ENCODE peak calls at places on chromosomes 7 and 10, in eight cellular contexts. T is BJ, E is transverse colon, L is Panc1, S is PC-9, P is adrenal gland, J is neural progenitor cell, I is pancreas. D is an unnamed sample.

GRCh38 chr7:152733286-152733934 is 26.1 kb upstream of the ACTR3B start:
- DNase-seq in T (no peak), E (no peak), L (no peak), S (no peak), P (no peak), J (peak; percentile 15), I (no peak), D (no peak)

GRCh38 chr7:93778384-93778783 is 112.2 kb downstream of the TFPI2 start:
- DNase-seq in T (no peak), E (no peak), L (no peak), S (no peak), P (no peak), J (no peak), I (no peak), D (no peak)

GRCh38 chr10:124231188-124232135 is 138.1 kb upstream of the CHST15 start:
- DNase-seq in T (no peak), E (no peak), L (no peak), S (no peak), P (no peak), J (no peak), I (no peak), D (no peak)

GRCh38 chr10:99598011-99598410 is 22.2 kb downstream of the SLC25A28 start:
- DNase-seq in T (no peak), E (no peak), L (no peak), S (no peak), P (no peak), J (no peak), I (no peak), D (no peak)

GRCh38 chr10:88238515-88238914 is 344.6 kb downstream of the RNLS start:
- DNase-seq in T (no peak), E (no peak), L (no peak), S (no peak), P (no peak), J (no peak), I (no peak), D (no peak)

GRCh38 chr7:113199841-113200240 is 81.5 kb upstream of the SMIM30 start:
- DNase-seq in T (no peak), E (no peak), L (no peak), S (no peak), P (no peak), J (no peak), I (no peak), D (no peak)

GRCh38 chr10:124557648-124558338 is 96.2 kb downstream of the LHPP start:
- DNase-seq in T (no peak), E (no peak), L (no peak), S (no peak), P (no peak), J (no peak), I (peak; percentile 55), D (no peak)

GRCh38 chr10:115720121-115720520 is 552.9 kb downstream of the GFRA1 start:
- DNase-seq in T (no peak), E (no peak), L (no peak), S (no peak), P (no peak), J (no peak), I (no peak), D (no peak)

GRCh38 chr7:23691320-23691719 is 11.3 kb downstream of the FAM221A start:
- DNase-seq in T (no peak), E (no peak), L (no peak), S (peak; percentile 87), P (no peak), J (no peak), I (no peak), D (no peak)

GRCh38 chr7:39971924-39972323 is 21.9 kb downstream of the CDK13 start:
- DNase-seq in T (no peak), E (no peak), L (no peak), S (no peak), P (no peak), J (no peak), I (no peak), D (no peak)

GRCh38 chr7:92513167-92513902 is 15.0 kb downstream of the PEX1 start:
- DNase-seq in T (no peak), E (no peak), L (no peak), S (no peak), P (no peak), J (no peak), I (no peak), D (no peak)

GRCh38 chr10:71278691-71279588 is 40.1 kb upstream of the SLC29A3 start:
- DNase-seq in T (no peak), E (no peak), L (no peak), S (no peak), P (no peak), J (no peak), I (peak; percentile 54), D (no peak)

GRCh38 chr7:30278386-30278785 is 6.0 kb upstream of the ZNRF2 start:
- DNase-seq in T (no peak), E (no peak), L (no peak), S (no peak), P (no peak), J (no peak), I (no peak), D (no peak)

DNA sequence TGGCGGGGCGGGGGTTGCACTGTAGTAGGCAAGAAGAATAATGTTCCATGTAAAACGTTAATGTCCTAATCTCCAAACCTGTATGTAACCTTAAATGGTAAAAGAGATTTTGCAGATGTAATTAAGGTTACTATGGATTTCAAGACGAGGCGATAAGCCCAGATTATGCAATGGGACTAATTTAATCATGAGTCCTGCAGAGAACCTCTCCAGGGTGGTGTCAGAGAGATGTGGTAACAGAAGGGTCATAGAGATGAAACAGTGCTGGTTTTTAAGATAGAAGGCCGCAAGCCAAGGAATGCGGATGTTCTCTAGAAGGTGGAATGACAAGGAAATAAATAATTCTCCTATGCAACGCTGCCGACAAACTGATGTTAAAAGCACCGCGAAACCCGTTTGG is 57.1 kb downstream of the UBE3C start:
- DNase-seq in T (no peak), E (no peak), L (no peak), S (no peak), P (no peak), J (no peak), I (no peak), D (no peak)
- H3K36me3 ChIP-seq in T (peaks cover 7% of the 10 kb centered on the region), E (peaks cover 35% of the 10 kb centered on the region), L (peaks cover 20% of the 10 kb centered on the region), S (peaks cover 47% of the 10 kb centered on the region), P (no peaks in the 10 kb centered on the region), J (peaks cover 3% of the 10 kb centered on the region), I (peaks cover 15% of the 10 kb centered on the region), D (no peaks in the 10 kb centered on the region)

GRCh38 chr10:75295901-75296441 is 60.2 kb upstream of the COMTD1 start:
- DNase-seq in T (no peak), E (no peak), L (no peak), S (no peak), P (no peak), J (no peak), I (no peak), D (no peak)
- H3K4me3 ChIP-seq in T (no peak overlapping the region), E (no peak overlapping the region), L (no peak overlapping the region), S (peak overlapping the region; percentile 61), P (no peak overlapping the region), J (peak overlapping the region; percentile 52), I (no peak overlapping the region), D (no peak overlapping the region)

GRCh38 chr7:155806096-155806871 is 6.0 kb downstream of the SHH start:
- DNase-seq in T (no peak), E (no peak), L (no peak), S (no peak), P (no peak), J (peak; percentile 61), I (peak; percentile 51), D (no peak)

GRCh38 chr7:155804431-155804831 is 7.8 kb downstream of the SHH start:
- DNase-seq in T (no peak), E (no peak), L (no peak), S (no peak), P (no peak), J (peak; percentile 69), I (peak; percentile 20), D (no peak)

GRCh38 chr7:155803418-155804376 is 8.6 kb downstream of the SHH start:
- DNase-seq in T (no peak), E (peak; percentile 82), L (no peak), S (peak; percentile 57), P (no peak), J (peak; percentile 74), I (peak; percentile 69), D (no peak)

GRCh38 chr7:155805826-155806095 is 6.5 kb downstream of the SHH start:
- DNase-seq in T (no peak), E (no peak), L (no peak), S (no peak), P (no peak), J (no peak), I (peak; percentile 71), D (no peak)

DNA sequence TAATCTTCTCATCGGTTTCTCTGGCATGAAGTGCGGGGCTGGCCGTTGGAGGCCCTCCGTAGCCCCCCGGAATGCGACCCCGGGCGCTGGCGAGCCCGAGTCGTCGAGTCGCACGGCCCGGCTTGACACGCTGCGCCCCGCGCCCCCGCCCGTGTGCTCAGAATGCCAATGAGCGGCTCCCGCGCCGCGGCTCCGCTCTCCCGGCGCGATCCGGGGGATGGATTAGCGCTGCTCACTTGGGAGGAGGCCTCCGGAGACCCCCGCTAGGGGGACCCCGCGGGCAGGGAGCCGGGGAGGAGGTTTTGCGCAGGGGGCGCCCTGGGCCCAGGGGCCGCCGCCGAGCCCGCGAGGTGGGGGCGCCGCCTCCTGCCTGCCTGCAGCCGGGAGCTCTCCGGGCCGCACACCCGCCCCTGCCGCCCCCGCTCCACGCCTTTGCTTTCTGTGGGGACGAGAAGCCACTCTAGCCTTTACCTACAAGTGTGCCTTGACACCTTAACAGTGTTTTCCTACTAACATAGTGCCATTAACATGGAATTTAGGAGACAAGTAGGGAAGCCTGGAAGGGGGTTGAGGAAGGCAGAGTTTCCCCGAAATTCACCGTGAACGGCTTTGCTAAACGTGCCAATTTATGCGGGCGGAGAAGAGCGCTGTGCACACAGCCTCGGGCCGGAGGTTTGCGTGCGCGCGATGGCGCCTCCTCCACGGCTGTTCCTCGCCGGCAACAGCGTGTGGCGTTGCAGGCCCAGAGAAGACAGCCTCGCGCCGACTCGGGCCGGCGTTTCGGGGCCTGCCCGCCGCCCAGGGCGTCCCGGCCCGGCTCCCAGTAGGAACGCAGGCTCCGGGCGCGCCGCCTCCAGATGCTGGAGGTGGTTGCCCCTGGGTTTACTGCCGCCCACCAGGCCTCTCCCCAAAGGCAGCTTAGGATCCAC is 7.1 kb downstream of the SHH start:
- DNase-seq in T (no peak), E (peak; percentile 61), L (no peak), S (peak; percentile 78), P (no peak), J (peak; percentile 93), I (peak; percentile 64), D (no peak)
- H3K27me3 ChIP-seq in T (peaks cover 52% of the 10 kb centered on the region), E (peaks cover 98% of the 10 kb centered on the region), L (no peaks in the 10 kb centered on the region), S (peaks cover 19% of the 10 kb centered on the region), P (peaks cover 24% of the 10 kb centered on the region), J (peaks cover 100% of the 10 kb centered on the region), I (peaks cover 42% of the 10 kb centered on the region), D (peaks cover 38% of the 10 kb centered on the region)

GRCh38 chr10:103395754-103396066 is 565 bp downstream of the ATP5MK start:
- DNase-seq in T (no peak), E (peak; percentile 25), L (no peak), S (no peak), P (no peak), J (peak; percentile 44), I (no peak), D (no peak)

GRCh38 chr10:103394180-103394579 is 2.1 kb downstream of the ATP5MK start:
- DNase-seq in T (no peak), E (no peak), L (no peak), S (no peak), P (no peak), J (no peak), I (no peak), D (peak; percentile 7)

GRCh38 chr10:103396067-103396788 is at the start of the genes ATP5MK and PDCD11:
- DNase-seq in T (peak; percentile 90), E (peak; percentile 98), L (peak; percentile 89), S (peak; percentile 89), P (peak; percentile 96), J (peak; percentile 98), I (peak; percentile 97), D (peak; percentile 94)

GRCh38 chr10:103397191-103397825 is 882 bp downstream of the PDCD11 start:
- DNase-seq in T (no peak), E (no peak), L (no peak), S (peak; percentile 3), P (no peak), J (no peak), I (no peak), D (no peak)

GRCh38 chr10:103396789-103397087 is 312 bp downstream of the PDCD11 start:
- DNase-seq in T (no peak), E (no peak), L (no peak), S (no peak), P (no peak), J (no peak), I (no peak), D (no peak)
- H3K36me3 ChIP-seq in T (peaks cover 5% of the 10 kb centered on the region), E (peaks cover 19% of the 10 kb centered on the region), L (peaks cover 65% of the 10 kb centered on the region), S (peaks cover 7% of the 10 kb centered on the region), P (no peaks in the 10 kb centered on the region), J (peaks cover 14% of the 10 kb centered on the region), I (peaks cover 22% of the 10 kb centered on the region), D (peaks cover 2% of the 10 kb centered on the region)